ENCODE peak calls at places on chromosome 21, in six cellular contexts. Y is fibroblast of mammary gland, X is AG09319, C is astrocyte of the cerebellum, Q is lung, N is uterus. M is an unnamed sample.

GRCh38 chr21:37270576-37271365 is 3.6 kb upstream of the VPS26C start:
- DNase-seq in Y (no peak), X (no peak), C (no peak), Q (no peak), N (no peak), M (no peak)

GRCh38 chr21:34550400-34550799 is 38.4 kb upstream of the KCNE1 start:
- DNase-seq in Y (no peak), X (no peak), C (no peak), Q (no peak), N (no peak), M (no peak)

GRCh38 chr21:27047331-27048314 is 80.7 kb upstream of the ADAMTS5 start:
- DNase-seq in Y (peak), X (peak), C (no peak), Q (no peak), N (no peak), M (no peak)

GRCh38 chr21:36330904-36331303 is 10.9 kb downstream of the MORC3 start:
- DNase-seq in Y (peak), X (no peak), C (no peak), Q (no peak), N (peak), M (peak)

GRCh38 chr21:14754682-14755081 is 208.6 kb upstream of the SAMSN1 start:
- DNase-seq in Y (no peak), X (no peak), C (no peak), Q (no peak), N (no peak), M (no peak)

GRCh38 chr21:38258803-38259485 is 2.2 kb downstream of the KCNJ15 start:
- DNase-seq in Y (peak), X (peak), C (no peak), Q (no peak), N (no peak), M (peak)

GRCh38 chr21:22710725-22711124 is 1712.5 kb downstream of the NCAM2 start:
- DNase-seq in Y (no peak), X (no peak), C (no peak), Q (no peak), N (no peak), M (no peak)

GRCh38 chr21:37763298-37763697 is 153.0 kb downstream of the KCNJ6 start:
- DNase-seq in Y (no peak), X (no peak), C (no peak), Q (no peak), N (no peak), M (no peak)

GRCh38 chr21:28193189-28193588 is 799.5 kb downstream of the LTN1 start:
- DNase-seq in Y (no peak), X (no peak), C (no peak), Q (no peak), N (no peak), M (no peak)

GRCh38 chr21:38351176-38351959 is 94.6 kb downstream of the KCNJ15 start:
- DNase-seq in Y (peak), X (no peak), C (no peak), Q (no peak), N (no peak), M (peak)

GRCh38 chr21:37758997-37759396 is 157.3 kb downstream of the KCNJ6 start:
- DNase-seq in Y (peak), X (peak), C (peak), Q (no peak), N (no peak), M (peak)

GRCh38 chr21:32565856-32566465 is 19.4 kb downstream of the TCP10L start:
- DNase-seq in Y (peak), X (no peak), C (peak), Q (no peak), N (no peak), M (peak)

GRCh38 chr21:41153443-41153842 is 14.5 kb upstream of the BACE2 start:
- DNase-seq in Y (no peak), X (no peak), C (no peak), Q (no peak), N (no peak), M (no peak)

GRCh38 chr21:37489553-37489952 is 123.0 kb downstream of the DYRK1A start:
- DNase-seq in Y (no peak), X (no peak), C (no peak), Q (no peak), N (no peak), M (no peak)

GRCh38 chr21:15809818-15810217 is 80.0 kb downstream of the USP25 start:
- DNase-seq in Y (peak), X (peak), C (no peak), Q (no peak), N (no peak), M (no peak)

GRCh38 chr21:36166705-36167104 is 10.1 kb downstream of the DOP1B start:
- DNase-seq in Y (no peak), X (no peak), C (no peak), Q (no peak), N (no peak), M (no peak)

GRCh38 chr21:36456714-36457399 is 23.1 kb downstream of the CLDN14 start:
- DNase-seq in Y (peak), X (no peak), C (no peak), Q (no peak), N (no peak), M (no peak)

GRCh38 chr21:24290151-24290833 is 1317.0 kb downstream of the MRPL39 start:
- DNase-seq in Y (no peak), X (no peak), C (no peak), Q (no peak), N (no peak), M (no peak)

GRCh38 chr21:37507716-37508115 is 141.1 kb downstream of the DYRK1A start:
- DNase-seq in Y (no peak), X (no peak), C (no peak), Q (no peak), N (no peak), M (no peak)

GRCh38 chr21:35559881-35560280 is 500.4 kb downstream of the SETD4 start:
- DNase-seq in Y (peak), X (no peak), C (no peak), Q (no peak), N (no peak), M (peak)

GRCh38 chr21:36728371-36729111 is 29.6 kb downstream of the SIM2 start:
- DNase-seq in Y (no peak), X (no peak), C (peak), Q (no peak), N (no peak), M (no peak)

GRCh38 chr21:33691945-33692594 is 49.8 kb downstream of the ITSN1 start:
- DNase-seq in Y (no peak), X (no peak), C (no peak), Q (no peak), N (no peak), M (no peak)

GRCh38 chr21:26881504-26882228 is 36.5 kb upstream of the ADAMTS1 start:
- DNase-seq in Y (peak), X (no peak), C (peak), Q (no peak), N (no peak), M (peak)

GRCh38 chr21:27423906-27424595 is 457.2 kb upstream of the ADAMTS5 start:
- DNase-seq in Y (peak), X (no peak), C (peak), Q (no peak), N (no peak), M (peak)

GRCh38 chr21:39726133-39726532 is 18.9 kb upstream of the IGSF5 start:
- DNase-seq in Y (no peak), X (no peak), C (no peak), Q (no peak), N (no peak), M (no peak)
- TF ChIP-seq CTCF in Y (no peak), X (peak), C (peak), Q (no peak), N (no peak), M (peak)

GRCh38 chr21:42654179-42654912 is 925 bp downstream of the PDE9A start:
- DNase-seq in Y (no peak), X (no peak), C (no peak), Q (no peak), N (no peak), M (no peak)
- TF ChIP-seq CTCF in Y (no peak), X (no peak), C (peak), Q (no peak), N (no peak), M (no peak)

DNA sequence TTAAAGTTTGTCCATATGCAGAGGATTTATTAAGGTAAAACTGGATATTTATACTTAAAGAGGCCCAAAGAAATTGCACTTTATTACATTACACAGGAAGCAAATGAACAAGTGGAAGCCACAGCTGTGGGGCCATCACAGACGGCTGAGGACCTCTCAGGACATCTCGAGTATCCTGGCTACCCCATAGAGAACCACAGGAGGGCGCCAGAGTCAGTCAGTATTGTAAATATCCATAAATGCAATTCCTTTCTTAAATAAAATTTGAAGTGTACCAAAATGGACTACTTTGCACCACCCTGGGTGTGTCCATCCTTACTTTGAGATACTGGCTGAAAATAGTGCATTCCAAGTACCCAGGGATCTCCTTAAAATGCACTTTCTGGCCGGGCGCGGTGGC is 257.2 kb downstream of the MRPL39 start:
- DNase-seq in Y (peak), X (no peak), C (peak), Q (no peak), N (no peak), M (peak)
- TF ChIP-seq CTCF in Y (peak), X (peak), C (peak), Q (no peak), N (no peak), M (peak)

DNA sequence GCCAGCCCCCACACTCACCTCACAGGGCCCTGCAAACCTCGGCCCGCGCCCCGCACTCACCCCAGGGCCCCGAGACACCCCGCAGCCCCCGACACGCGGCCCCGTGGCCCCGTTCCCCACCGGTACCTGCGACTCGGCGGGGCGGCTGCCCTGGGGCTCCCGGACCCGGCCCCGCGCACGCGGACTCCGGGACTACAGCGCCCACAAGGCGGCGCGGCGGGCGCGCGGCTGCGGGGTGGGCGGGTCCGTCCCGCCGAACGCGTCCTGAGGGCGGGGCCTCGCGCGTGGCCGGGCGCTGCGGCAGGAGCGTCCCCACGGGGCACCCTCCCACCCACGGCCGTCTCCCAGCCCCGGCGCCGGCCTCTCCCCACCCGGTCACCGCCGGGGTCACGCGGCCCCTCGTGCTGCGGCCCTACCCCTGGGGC is at the start of gene SLC19A1:
- DNase-seq in Y (peak), X (no peak), C (no peak), Q (peak), N (peak), M (no peak)
- TF ChIP-seq CTCF in Y (no peak), X (no peak), C (peak), Q (peak), N (peak), M (peak)

GRCh38 chr21:45290948-45291612 is 3.4 kb upstream of the POFUT2 start:
- DNase-seq in Y (peak), X (no peak), C (peak), Q (no peak), N (no peak), M (no peak)

GRCh38 chr21:45292399-45293213 is 4.9 kb upstream of the POFUT2 start:
- DNase-seq in Y (peak), X (peak), C (peak), Q (peak), N (peak), M (peak)

GRCh38 chr21:45293214-45293725 is 5.6 kb upstream of the POFUT2 start:
- DNase-seq in Y (peak), X (no peak), C (no peak), Q (peak), N (no peak), M (no peak)

GRCh38 chr21:45289655-45290515 is 2.2 kb upstream of the POFUT2 start:
- DNase-seq in Y (peak), X (no peak), C (no peak), Q (no peak), N (no peak), M (no peak)

GRCh38 chr21:45291613-45292398 is 4.1 kb upstream of the POFUT2 start:
- DNase-seq in Y (no peak), X (no peak), C (no peak), Q (no peak), N (no peak), M (no peak)
- TF ChIP-seq CTCF in Y (no peak), X (no peak), C (no peak), Q (no peak), N (no peak), M (no peak)

GRCh38 chr21:21003701-21004100 is 5.5 kb downstream of the NCAM2 start:
- DNase-seq in Y (peak), X (no peak), C (no peak), Q (no peak), N (no peak), M (peak)
- TF ChIP-seq CTCF in Y (peak), X (peak), C (peak), Q (no peak), N (no peak), M (peak)